ENCODE peak calls at places on chromosomes 3 and 15, in five cellular contexts. L, B, N, X and Q are unnamed samples.

GRCh38 chr3:33171580-33171979 is 47.0 kb downstream of the SUSD5 start:
- DNase-seq in B (no peak), X (no peak), L (no peak), N (no peak), Q (no peak)

GRCh38 chr3:33900809-33901505 is 102.5 kb downstream of the PDCD6IP start:
- DNase-seq in L (no peak), B (no peak), X (no peak), N (no peak), Q (no peak)

GRCh38 chr3:183371672-183371968 is 56.8 kb downstream of the MCF2L2 start:
- DNase-seq in X (no peak), B (no peak), L (no peak), N (no peak), Q (no peak)

GRCh38 chr3:160141485-160142185 is 83.6 kb upstream of the C3orf80 start:
- DNase-seq in N (no peak), X (no peak), B (no peak), L (no peak), Q (no peak)

GRCh38 chr15:39487180-39487735 is 93.6 kb upstream of the THBS1 start:
- DNase-seq in B (no peak), X (no peak), N (no peak), L (no peak), Q (no peak)

GRCh38 chr3:10192953-10193691 is 28.4 kb downstream of the IRAK2 start:
- DNase-seq in X (no peak), B (peak), L (no peak), N (peak), Q (no peak)

GRCh38 chr3:110341047-110341446 is 730.6 kb upstream of the NECTIN3 start:
- DNase-seq in L (no peak), X (no peak), N (no peak), B (no peak), Q (no peak)

GRCh38 chr3:151856106-151856505 is 17.3 kb upstream of the SUCNR1 start:
- DNase-seq in N (no peak), B (no peak), X (no peak), L (no peak), Q (no peak)

GRCh38 chr15:91125162-91125561 is 25.1 kb downstream of the SV2B start:
- DNase-seq in X (no peak), N (no peak), B (no peak), L (no peak), Q (no peak)

GRCh38 chr3:181838940-181839914 is 127.5 kb downstream of the SOX2 start:
- DNase-seq in X (peak), N (no peak), B (no peak), L (no peak), Q (no peak)

GRCh38 chr3:54891540-54891897 is 36.3 kb downstream of the LRTM1 start:
- DNase-seq in X (peak), L (no peak), N (peak), B (no peak), Q (peak)

GRCh38 chr3:37957185-37957936 is 33.2 kb upstream of the VILL start:
- DNase-seq in X (no peak), L (no peak), B (no peak), N (no peak), Q (no peak)

GRCh38 chr3:13495351-13495813 is 15.3 kb downstream of the HDAC11 start:
- DNase-seq in X (no peak), B (no peak), N (no peak), L (no peak), Q (no peak)

GRCh38 chr15:68272797-68273271 is 4.7 kb upstream of the FEM1B start:
- DNase-seq in N (no peak), B (no peak), L (no peak), X (no peak), Q (no peak)

GRCh38 chr15:62818691-62819090 is 223.9 kb upstream of the TPM1 start:
- DNase-seq in N (no peak), X (no peak), L (no peak), B (no peak), Q (no peak)

GRCh38 chr3:50652709-50653108 is 22.0 kb upstream of the DOCK3 start:
- DNase-seq in X (peak), B (peak), N (peak), L (no peak), Q (no peak)

GRCh38 chr15:53862371-53862770 is 102.9 kb upstream of the WDR72 start:
- DNase-seq in B (no peak), N (no peak), X (no peak), L (no peak), Q (no peak)

GRCh38 chr3:146746190-146746589 is 141.0 kb upstream of the PLSCR5 start:
- DNase-seq in B (no peak), X (no peak), L (no peak), N (no peak), Q (no peak)

GRCh38 chr3:19232566-19232965 is 84.3 kb downstream of the KCNH8 start:
- DNase-seq in B (no peak), N (no peak), X (no peak), L (no peak), Q (no peak)

GRCh38 chr3:184058029-184058428 is 5.2 kb downstream of the HTR3C start:
- DNase-seq in L (no peak), N (no peak), B (no peak), X (no peak), Q (no peak)

GRCh38 chr15:47987908-47988532 is 132.8 kb upstream of the SLC24A5 start:
- DNase-seq in L (no peak), B (no peak), N (peak), X (peak), Q (peak)

GRCh38 chr3:9951962-9952805 is at the start of gene PRRT3:
- DNase-seq in L (peak), N (peak), X (peak), B (peak), Q (no peak)

GRCh38 chr3:69130689-69131088 is 8.3 kb upstream of the LMOD3 start:
- DNase-seq in L (no peak), B (no peak), X (no peak), N (no peak), Q (no peak)

GRCh38 chr3:30112904-30113484 is 493.4 kb upstream of the TGFBR2 start:
- DNase-seq in X (peak), L (no peak), N (no peak), B (no peak), Q (peak)

GRCh38 chr3:148924572-148924971 is 59.5 kb downstream of the CPA3 start:
- DNase-seq in X (no peak), N (no peak), B (no peak), L (no peak), Q (no peak)

GRCh38 chr3:69842789-69843188 is 103.5 kb downstream of the MITF start:
- DNase-seq in X (peak), B (no peak), L (no peak), N (no peak), Q (no peak)